ENCODE peak calls at places on chromosomes 7 and 10, in nine cellular contexts. T, L, S, G, V, X, B, J and K are unnamed samples.

GRCh38 chr7:127137146-127137545 is 115.6 kb downstream of the GRM8 start:
- DNase-seq in T (no peak), L (no peak), S (no peak), G (no peak), V (no peak), X (no peak), B (no peak), J (no peak), K (no peak)

GRCh38 chr10:31853629-31854028 is 75.0 kb downstream of the ARHGAP12 start:
- DNase-seq in T (no peak), L (no peak), S (no peak), G (no peak), V (no peak), X (no peak), B (no peak), J (no peak), K (no peak)

GRCh38 chr10:17516376-17516775 is 62.0 kb upstream of the ST8SIA6 start:
- DNase-seq in T (no peak), L (no peak), S (no peak), G (no peak), V (no peak), X (no peak), B (no peak), J (no peak), K (no peak)

GRCh38 chr10:4270116-4270515 is 485.1 kb upstream of the KLF6 start:
- DNase-seq in T (no peak), L (no peak), S (no peak), G (no peak), V (peak; percentile 29), X (no peak), B (no peak), J (no peak), K (no peak)

GRCh38 chr7:149422914-149423285 is 38.0 kb downstream of the ZNF777 start:
- DNase-seq in T (no peak), L (peak; percentile 92), S (no peak), G (no peak), V (no peak), X (no peak), B (no peak), J (no peak), K (peak; percentile 76)

GRCh38 chr7:133185512-133185911 is 67.4 kb upstream of the EXOC4 start:
- DNase-seq in T (no peak), L (no peak), S (no peak), G (no peak), V (no peak), X (no peak), B (no peak), J (no peak), K (no peak)

GRCh38 chr10:22534849-22535604 is 179.4 kb downstream of the PIP4K2A start:
- DNase-seq in T (no peak), L (no peak), S (no peak), G (no peak), V (no peak), X (no peak), B (no peak), J (no peak), K (no peak)

GRCh38 chr7:108425876-108426275 is 30.4 kb downstream of the NRCAM start:
- DNase-seq in T (no peak), L (no peak), S (no peak), G (no peak), V (no peak), X (no peak), B (no peak), J (no peak), K (no peak)

GRCh38 chr10:55398463-55398862 is 597.4 kb upstream of the PCDH15 start:
- DNase-seq in T (no peak), L (no peak), S (no peak), G (no peak), V (no peak), X (no peak), B (no peak), J (no peak), K (no peak)

GRCh38 chr10:23643396-23643795 is 204.5 kb downstream of the OTUD1 start:
- DNase-seq in T (no peak), L (no peak), S (no peak), G (no peak), V (peak; percentile 5), X (no peak), B (no peak), J (no peak), K (no peak)

GRCh38 chr7:149692557-149692982 is 80.8 kb downstream of the ZNF467 start:
- DNase-seq in T (no peak), L (no peak), S (no peak), G (no peak), V (no peak), X (no peak), B (no peak), J (no peak), K (no peak)

GRCh38 chr10:119659951-119660350 is 8.8 kb downstream of the BAG3 start:
- DNase-seq in T (no peak), L (no peak), S (no peak), G (no peak), V (no peak), X (no peak), B (no peak), J (no peak), K (no peak)

GRCh38 chr7:151313857-151314256 is 27.8 kb upstream of the NUB1 start:
- DNase-seq in T (no peak), L (no peak), S (no peak), G (no peak), V (peak; percentile 51), X (no peak), B (no peak), J (peak; percentile 88), K (peak; percentile 85)

GRCh38 chr7:24336461-24336860 is 52.5 kb downstream of the NPY start:
- DNase-seq in T (no peak), L (no peak), S (no peak), G (no peak), V (no peak), X (no peak), B (no peak), J (no peak), K (no peak)

GRCh38 chr10:16242859-16243613 is 193.8 kb upstream of the PTER start:
- DNase-seq in T (no peak), L (no peak), S (no peak), G (no peak), V (no peak), X (no peak), B (no peak), J (no peak), K (no peak)

GRCh38 chr7:45591101-45591906 is 17.1 kb downstream of the ADCY1 start:
- DNase-seq in T (no peak), L (peak; percentile 65), S (no peak), G (no peak), V (no peak), X (no peak), B (no peak), J (no peak), K (no peak)

GRCh38 chr7:2637066-2637471 is 5.3 kb downstream of the TTYH3 start:
- DNase-seq in T (no peak), L (no peak), S (no peak), G (no peak), V (no peak), X (no peak), B (no peak), J (no peak), K (peak; percentile 72)

GRCh38 chr7:2634265-2635145 is 2.7 kb downstream of the TTYH3 start:
- DNase-seq in T (no peak), L (peak; percentile 80), S (no peak), G (no peak), V (no peak), X (no peak), B (no peak), J (no peak), K (no peak)

GRCh38 chr7:2633538-2634264 is 1.9 kb downstream of the TTYH3 start:
- DNase-seq in T (no peak), L (peak; percentile 81), S (no peak), G (no peak), V (no peak), X (no peak), B (peak; percentile 30), J (peak; percentile 91), K (peak; percentile 72)

GRCh38 chr7:2635810-2636701 is 4.3 kb downstream of the TTYH3 start:
- DNase-seq in T (no peak), L (peak; percentile 84), S (no peak), G (no peak), V (peak; percentile 59), X (no peak), B (no peak), J (peak; percentile 84), K (peak; percentile 92)

DNA sequence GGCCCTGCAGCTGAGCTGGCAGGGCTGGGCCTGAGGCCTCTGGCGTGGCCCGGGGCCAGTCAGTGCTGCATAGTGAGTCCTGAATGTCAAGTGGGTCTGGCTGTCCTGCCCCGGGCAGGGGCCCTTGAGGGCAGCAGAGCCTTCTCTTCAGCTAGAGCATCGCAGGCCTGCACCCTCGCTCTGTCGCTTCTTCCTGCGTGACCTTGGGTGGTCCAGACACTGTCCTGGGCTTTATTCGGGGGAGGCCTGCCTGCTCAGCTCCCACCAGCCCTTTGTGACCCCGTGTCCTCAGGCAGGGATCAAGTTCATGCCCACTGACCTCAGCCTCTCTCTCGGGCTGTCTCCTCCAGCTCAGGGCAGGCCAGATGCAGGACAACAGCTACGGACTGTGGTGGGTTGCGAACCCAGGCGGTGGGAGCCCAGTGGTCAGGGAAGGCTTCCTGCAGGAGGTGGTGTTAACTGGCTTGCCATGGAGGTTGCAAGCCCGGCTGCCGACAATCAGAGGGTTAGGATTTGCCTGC is 3.4 kb downstream of the TTYH3 start:
- DNase-seq in T (no peak), L (peak; percentile 76), S (no peak), G (no peak), V (no peak), X (no peak), B (no peak), J (no peak), K (no peak)
- H3K4me1 ChIP-seq in T (peaks cover 25% of the 10 kb centered on the region), L (peaks cover 55% of the 10 kb centered on the region), S (peaks cover 36% of the 10 kb centered on the region), G (peaks cover 22% of the 10 kb centered on the region), V (peaks cover 28% of the 10 kb centered on the region), X (peaks cover 87% of the 10 kb centered on the region), B (peaks cover 26% of the 10 kb centered on the region), J (peaks cover 12% of the 10 kb centered on the region), K (peaks cover 22% of the 10 kb centered on the region)

GRCh38 chr10:7436490-7437100 is 25.8 kb upstream of the SFMBT2 start:
- DNase-seq in T (no peak), L (no peak), S (peak; percentile 20), G (no peak), V (no peak), X (no peak), B (no peak), J (no peak), K (no peak)
- H3K27ac ChIP-seq in T (no peak overlapping the region), L (no peak overlapping the region), S (no peak overlapping the region), G (no peak overlapping the region), V (no peak overlapping the region), X (no peak overlapping the region), B (no peak overlapping the region), J (no peak overlapping the region), K (no peak overlapping the region)

DNA sequence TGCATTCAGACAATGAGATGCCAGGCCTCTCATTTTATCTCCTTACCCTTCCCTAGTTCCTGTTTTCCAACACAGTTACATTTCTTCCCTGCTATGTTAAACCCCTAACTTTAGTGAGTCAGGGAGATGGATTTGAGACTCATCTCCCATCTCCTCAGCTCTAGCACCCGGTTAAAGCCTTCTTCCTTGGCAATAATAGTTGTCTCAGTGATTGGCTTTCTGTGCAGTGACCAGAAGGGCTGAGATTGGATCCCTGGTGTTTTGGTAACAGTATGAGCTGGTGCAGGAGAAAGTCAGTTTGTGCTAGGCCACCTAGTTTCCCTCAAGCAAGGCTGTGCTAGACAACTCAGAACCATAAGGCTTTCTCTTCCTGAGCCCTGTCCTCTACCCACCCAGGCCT is 212.5 kb downstream of the SORCS1 start:
- DNase-seq in T (no peak), L (no peak), S (no peak), G (no peak), V (no peak), X (no peak), B (no peak), J (no peak), K (no peak)
- H3K9me3 ChIP-seq in T (no peaks in the 10 kb centered on the region), L (no peaks in the 10 kb centered on the region), S (no peaks in the 10 kb centered on the region), G (peaks cover 3% of the 10 kb centered on the region), V (no peaks in the 10 kb centered on the region), X (no peaks in the 10 kb centered on the region), B (peaks cover 6% of the 10 kb centered on the region), J (no peaks in the 10 kb centered on the region), K (no peaks in the 10 kb centered on the region)

GRCh38 chr10:75108684-75109458 is 2.6 kb upstream of the SAMD8 start:
- DNase-seq in T (no peak), L (no peak), S (peak; percentile 21), G (no peak), V (peak; percentile 28), X (peak; percentile 91), B (no peak), J (peak; percentile 59), K (no peak)
- H3K4me1 ChIP-seq in T (no peaks in the 10 kb centered on the region), L (peaks cover 7% of the 10 kb centered on the region), S (peaks cover 20% of the 10 kb centered on the region), G (peaks cover 19% of the 10 kb centered on the region), V (no peaks in the 10 kb centered on the region), X (peaks cover 70% of the 10 kb centered on the region), B (peaks cover 47% of the 10 kb centered on the region), J (no peaks in the 10 kb centered on the region), K (peaks cover 3% of the 10 kb centered on the region)